ENCODE peak calls at places on chromosomes 2 and 18, in eight cellular contexts. N is ovary; Y is right lobe of liver; Q is OCI-LY7; W is endothelial cell of umbilical vein; S is adrenal gland; V is stomach; G is CD4-positive, alpha-beta T cell. X is an unnamed sample.

GRCh38 chr2:238100821-238101771 is 956 bp downstream of the ESPNL start:
- DNase-seq in N (no peak), Y (no peak), Q (no peak), W (no peak), S (no peak), V (peak), G (peak), X (no peak)

GRCh38 chr2:224268441-224268840 is 133.5 kb downstream of the FAM124B start:
- DNase-seq in N (no peak), Y (no peak), Q (no peak), W (peak), S (no peak), V (no peak), G (no peak), X (no peak)

GRCh38 chr2:238320648-238321281 is 447 bp downstream of the TRAF3IP1 start:
- DNase-seq in N (peak), Y (no peak), Q (peak), W (no peak), S (peak), V (no peak), G (no peak), X (no peak)

GRCh38 chr2:16219292-16219975 is 279.1 kb downstream of the MYCN start:
- DNase-seq in N (no peak), Y (no peak), Q (no peak), W (no peak), S (no peak), V (no peak), G (no peak), X (no peak)

GRCh38 chr2:182650704-182651103 is 65.4 kb upstream of the DNAJC10 start:
- DNase-seq in N (no peak), Y (no peak), Q (peak), W (peak), S (no peak), V (no peak), G (no peak), X (no peak)

GRCh38 chr2:41434991-41435390 is 612.8 kb upstream of the PKDCC start:
- DNase-seq in N (no peak), Y (no peak), Q (no peak), W (no peak), S (no peak), V (no peak), G (no peak), X (no peak)

GRCh38 chr18:78672862-78673446 is 306.7 kb upstream of the SALL3 start:
- DNase-seq in N (no peak), Y (no peak), Q (no peak), W (no peak), S (no peak), V (no peak), G (no peak), X (no peak)

GRCh38 chr2:88429929-88430328 is 22.6 kb downstream of the FOXI3 start:
- DNase-seq in N (no peak), Y (no peak), Q (no peak), W (no peak), S (no peak), V (no peak), G (no peak), X (no peak)

GRCh38 chr2:95346738-95347671 is 49.9 kb downstream of the KCNIP3 start:
- DNase-seq in N (peak), Y (peak), Q (no peak), W (peak), S (no peak), V (peak), G (peak), X (peak)

GRCh38 chr2:8576525-8577157 is 105.2 kb upstream of the ID2 start:
- DNase-seq in N (peak), Y (no peak), Q (peak), W (no peak), S (peak), V (peak), G (peak), X (no peak)

GRCh38 chr2:25401307-25402021 is 59.7 kb upstream of the DNMT3A start:
- DNase-seq in N (no peak), Y (no peak), Q (peak), W (no peak), S (no peak), V (no peak), G (no peak), X (no peak)

GRCh38 chr2:51219468-51219867 is 187.5 kb upstream of the NRXN1 start:
- DNase-seq in N (no peak), Y (no peak), Q (no peak), W (no peak), S (no peak), V (no peak), G (no peak), X (no peak)

GRCh38 chr18:29586210-29586609 is 1409.3 kb upstream of the CDH2 start:
- DNase-seq in N (no peak), Y (no peak), Q (no peak), W (no peak), S (no peak), V (no peak), G (no peak), X (no peak)

GRCh38 chr2:163191372-163191771 is 352.8 kb upstream of the KCNH7 start:
- DNase-seq in N (no peak), Y (no peak), Q (peak), W (peak), S (peak), V (no peak), G (no peak), X (no peak)

GRCh38 chr2:169966449-169966848 is 139.2 kb downstream of the UBR3 start:
- DNase-seq in N (no peak), Y (no peak), Q (no peak), W (no peak), S (no peak), V (no peak), G (no peak), X (no peak)

GRCh38 chr2:25664531-25665307 is 8.7 kb downstream of the DTNB start:
- DNase-seq in N (peak), Y (no peak), Q (peak), W (peak), S (peak), V (peak), G (no peak), X (peak)

GRCh38 chr2:11945139-11946126 is 199.0 kb downstream of the LPIN1 start:
- DNase-seq in N (no peak), Y (no peak), Q (peak), W (no peak), S (no peak), V (no peak), G (no peak), X (no peak)

GRCh38 chr2:7427293-7428060 is 510.3 kb downstream of the RNF144A start:
- DNase-seq in N (no peak), Y (no peak), Q (peak), W (peak), S (no peak), V (no peak), G (no peak), X (no peak)

GRCh38 chr2:216023055-216023648 is 9.8 kb upstream of the MREG start:
- DNase-seq in N (no peak), Y (no peak), Q (peak), W (peak), S (peak), V (peak), G (no peak), X (no peak)

GRCh38 chr18:51135361-51135760 is 62.1 kb downstream of the MEX3C start:
- DNase-seq in N (no peak), Y (no peak), Q (no peak), W (no peak), S (peak), V (no peak), G (no peak), X (no peak)

GRCh38 chr2:119696494-119697030 is 17.6 kb downstream of the TMEM177 start:
- DNase-seq in N (no peak), Y (no peak), Q (peak), W (no peak), S (no peak), V (no peak), G (no peak), X (no peak)

GRCh38 chr18:48445540-48445939 is 36.4 kb upstream of the ZBTB7C start:
- DNase-seq in N (peak), Y (peak), Q (peak), W (peak), S (peak), V (peak), G (peak), X (peak)

GRCh38 chr2:237669628-237670351 is 42.4 kb downstream of the LRRFIP1 start:
- DNase-seq in N (peak), Y (peak), Q (peak), W (no peak), S (peak), V (no peak), G (no peak), X (peak)

GRCh38 chr2:20016346-20016745 is 3.9 kb upstream of the MATN3 start:
- DNase-seq in N (no peak), Y (no peak), Q (no peak), W (no peak), S (no peak), V (no peak), G (no peak), X (no peak)

GRCh38 chr2:72694715-72695496 is 130.9 kb downstream of the EXOC6B start:
- DNase-seq in N (peak), Y (peak), Q (no peak), W (peak), S (peak), V (peak), G (no peak), X (no peak)

GRCh38 chr2:101560780-101561315 is 85.9 kb upstream of the RFX8 start:
- DNase-seq in N (no peak), Y (no peak), Q (no peak), W (no peak), S (no peak), V (no peak), G (no peak), X (no peak)

GRCh38 chr2:209687261-209687660 is 84.4 kb upstream of the UNC80 start:
- DNase-seq in N (no peak), Y (no peak), Q (no peak), W (no peak), S (no peak), V (no peak), G (no peak), X (no peak)

GRCh38 chr2:163709270-163709669 is 26.5 kb downstream of the FIGN start:
- DNase-seq in N (no peak), Y (no peak), Q (no peak), W (no peak), S (no peak), V (no peak), G (no peak), X (no peak)

GRCh38 chr18:62460851-62461300 is 61.9 kb upstream of the ZCCHC2 start:
- DNase-seq in N (no peak), Y (peak), Q (no peak), W (no peak), S (peak), V (no peak), G (no peak), X (no peak)

GRCh38 chr2:235669269-235669831 is 175.5 kb downstream of the AGAP1 start:
- DNase-seq in N (peak), Y (no peak), Q (no peak), W (peak), S (peak), V (peak), G (no peak), X (peak)
- H3K27ac ChIP-seq in N (no peak), Y (no peak), Q (no peak), W (no peak), S (no peak), V (no peak), G (no peak), X (no peak)

GRCh38 chr2:151290467-151290866 is 999 bp upstream of the NMI start:
- DNase-seq in N (no peak), Y (no peak), Q (no peak), W (peak), S (no peak), V (no peak), G (no peak), X (no peak)
- H3K27ac ChIP-seq in N (peak), Y (peak), Q (peak), W (peak), S (peak), V (peak), G (peak), X (no peak)

DNA sequence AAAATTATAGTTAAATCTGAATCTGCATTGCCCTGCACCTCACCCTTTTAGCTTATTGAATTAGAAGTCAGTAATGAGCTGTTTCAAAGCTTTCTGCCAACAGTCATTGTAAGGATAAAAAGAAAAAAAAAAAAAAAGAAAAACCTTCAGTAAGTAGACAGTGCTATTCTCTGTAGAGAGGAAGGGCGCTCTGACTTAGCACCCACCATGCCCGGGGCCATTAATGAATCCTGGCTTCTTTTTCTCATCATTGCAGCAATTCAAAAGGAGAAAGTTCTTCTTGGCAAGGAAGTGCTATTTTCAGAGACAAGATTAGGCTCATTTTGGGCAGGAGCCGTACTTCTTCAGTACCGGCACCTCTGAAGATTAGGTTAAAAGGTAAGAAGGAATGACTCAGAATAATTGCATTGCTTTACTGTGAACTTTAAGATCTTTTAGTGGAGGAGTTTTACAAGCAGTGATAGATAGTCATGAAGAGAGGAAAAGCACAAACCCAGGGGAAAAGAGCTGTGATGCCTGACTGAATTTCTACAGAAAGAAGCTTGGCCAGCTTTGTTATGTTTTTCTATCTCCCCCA is 2041.2 kb upstream of the PIK3C3 start:
- DNase-seq in N (no peak), Y (no peak), Q (no peak), W (no peak), S (no peak), V (no peak), G (no peak), X (no peak)
- H3K27ac ChIP-seq in N (no peak), Y (no peak), Q (no peak), W (no peak), S (no peak), V (no peak), G (no peak), X (no peak)

DNA sequence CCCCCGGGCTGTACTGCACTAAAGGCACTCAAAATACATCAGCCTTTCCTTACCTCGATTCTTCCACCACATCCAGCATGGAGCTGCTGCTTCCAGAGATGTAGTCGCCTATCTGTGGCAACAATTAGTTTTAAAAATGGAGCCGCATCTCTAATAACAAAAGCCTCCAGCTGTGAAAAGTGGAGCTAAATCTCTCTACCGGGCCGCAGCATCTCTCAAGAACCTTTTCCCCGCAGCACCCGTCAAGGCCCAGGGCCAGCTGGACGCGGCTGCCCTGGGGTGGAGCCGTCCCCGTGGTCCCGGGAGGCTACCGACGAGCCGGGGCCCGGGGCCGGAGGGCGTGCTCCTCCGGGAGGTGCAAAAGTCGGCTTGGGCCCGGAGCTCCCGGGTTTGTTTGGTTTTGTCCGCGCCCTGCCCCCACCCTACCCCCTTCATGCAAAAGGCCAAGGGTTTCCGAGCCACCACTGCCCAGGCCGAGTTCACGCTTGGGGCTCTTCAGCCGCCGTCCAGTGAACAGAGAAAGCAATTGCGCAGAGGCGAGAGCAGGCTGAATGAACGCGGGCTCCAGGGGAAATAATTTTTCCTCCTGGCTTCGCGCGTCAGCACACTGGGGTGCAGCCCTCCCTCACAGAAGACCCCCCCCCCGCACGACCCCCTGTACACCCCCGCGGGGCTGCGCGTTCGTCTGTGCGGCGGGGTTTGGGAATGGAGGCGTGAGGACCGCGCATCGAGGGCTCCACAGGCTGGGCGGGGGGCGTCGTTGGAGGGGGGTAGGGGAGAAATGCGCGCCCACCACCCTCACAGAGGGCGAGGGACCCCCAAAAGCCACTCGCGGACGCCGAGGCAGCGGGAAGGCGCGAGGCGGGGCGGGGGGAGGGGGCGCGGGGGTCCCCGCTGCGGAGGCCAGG is 554 bp upstream of the GREB1L start:
- DNase-seq in N (peak), Y (peak), Q (no peak), W (no peak), S (no peak), V (no peak), G (no peak), X (peak)
- H3K27ac ChIP-seq in N (peak), Y (peak), Q (no peak), W (no peak), S (no peak), V (no peak), G (no peak), X (no peak)

GRCh38 chr2:236119476-236119875 is 48.7 kb downstream of the GBX2 start:
- DNase-seq in N (no peak), Y (peak), Q (no peak), W (no peak), S (no peak), V (no peak), G (no peak), X (no peak)

GRCh38 chr2:236117396-236117795 is 50.8 kb downstream of the GBX2 start:
- DNase-seq in N (no peak), Y (peak), Q (no peak), W (no peak), S (no peak), V (no peak), G (no peak), X (no peak)

GRCh38 chr2:236120006-236120740 is 48.0 kb downstream of the GBX2 start:
- DNase-seq in N (no peak), Y (peak), Q (no peak), W (no peak), S (no peak), V (no peak), G (no peak), X (no peak)

GRCh38 chr2:236119003-236119402 is 49.2 kb downstream of the GBX2 start:
- DNase-seq in N (no peak), Y (peak), Q (no peak), W (no peak), S (no peak), V (no peak), G (no peak), X (peak)

DNA sequence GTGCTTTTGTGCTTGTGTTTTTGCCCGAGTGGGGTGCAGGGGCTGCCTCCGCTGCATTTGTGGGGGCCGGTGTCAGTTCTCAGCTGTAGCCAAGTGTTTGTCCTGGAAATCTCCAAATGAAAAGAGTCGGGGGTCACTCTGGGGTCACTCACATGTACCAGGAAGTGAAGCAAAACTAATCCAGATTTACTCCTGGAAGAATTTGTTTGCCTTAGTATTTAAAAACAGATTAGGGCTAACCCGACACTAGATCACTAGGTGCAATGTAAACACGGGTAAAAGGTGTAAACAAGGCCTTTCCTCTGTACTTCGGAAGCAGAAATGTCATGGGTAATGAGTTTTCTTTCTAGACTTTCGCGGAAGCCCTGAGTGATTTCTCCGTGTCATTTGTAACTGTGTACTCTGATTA is 50.3 kb downstream of the GBX2 start:
- DNase-seq in N (no peak), Y (peak), Q (no peak), W (peak), S (no peak), V (no peak), G (no peak), X (peak)
- H3K27ac ChIP-seq in N (no peak), Y (no peak), Q (no peak), W (no peak), S (no peak), V (no peak), G (no peak), X (no peak)

GRCh38 chr2:222862068-222862914 is 1.5 kb downstream of the ACSL3 start:
- DNase-seq in N (no peak), Y (no peak), Q (peak), W (no peak), S (peak), V (no peak), G (no peak), X (no peak)
- H3K27ac ChIP-seq in N (no peak), Y (peak), Q (no peak), W (peak), S (peak), V (peak), G (no peak), X (no peak)

GRCh38 chr2:112764071-112765044 is at the start of gene CKAP2L:
- DNase-seq in N (peak), Y (peak), Q (peak), W (peak), S (peak), V (peak), G (peak), X (peak)
- H3K27ac ChIP-seq in N (no peak), Y (peak), Q (peak), W (peak), S (no peak), V (peak), G (no peak), X (no peak)

GRCh38 chr2:99140860-99141109 is 722 bp upstream of the C2orf15 start:
- DNase-seq in N (no peak), Y (no peak), Q (no peak), W (no peak), S (no peak), V (no peak), G (no peak), X (no peak)

GRCh38 chr2:99139003-99139402 is 2.5 kb upstream of the C2orf15 start:
- DNase-seq in N (no peak), Y (no peak), Q (no peak), W (no peak), S (no peak), V (no peak), G (no peak), X (no peak)

GRCh38 chr2:99141110-99142108 is at the start of gene C2orf15:
- DNase-seq in N (peak), Y (peak), Q (peak), W (peak), S (peak), V (peak), G (peak), X (peak)

GRCh38 chr2:99140056-99140859 is 1.2 kb upstream of the C2orf15 start:
- DNase-seq in N (no peak), Y (no peak), Q (no peak), W (peak), S (no peak), V (no peak), G (no peak), X (no peak)
- H3K27ac ChIP-seq in N (peak), Y (peak), Q (no peak), W (no peak), S (peak), V (peak), G (peak), X (no peak)

GRCh38 chr2:105327690-105328089 is 1.8 kb downstream of the TGFBRAP1 start:
- DNase-seq in N (no peak), Y (no peak), Q (no peak), W (no peak), S (no peak), V (no peak), G (no peak), X (no peak)

GRCh38 chr2:105325389-105325963 is 4.1 kb downstream of the TGFBRAP1 start:
- DNase-seq in N (no peak), Y (no peak), Q (no peak), W (peak), S (no peak), V (no peak), G (no peak), X (no peak)

GRCh38 chr2:105321875-105322646 is 7.5 kb downstream of the TGFBRAP1 start:
- DNase-seq in N (no peak), Y (no peak), Q (no peak), W (no peak), S (no peak), V (no peak), G (no peak), X (no peak)

GRCh38 chr2:105323117-105323516 is 6.4 kb downstream of the TGFBRAP1 start:
- DNase-seq in N (no peak), Y (no peak), Q (no peak), W (peak), S (no peak), V (no peak), G (no peak), X (no peak)

DNA sequence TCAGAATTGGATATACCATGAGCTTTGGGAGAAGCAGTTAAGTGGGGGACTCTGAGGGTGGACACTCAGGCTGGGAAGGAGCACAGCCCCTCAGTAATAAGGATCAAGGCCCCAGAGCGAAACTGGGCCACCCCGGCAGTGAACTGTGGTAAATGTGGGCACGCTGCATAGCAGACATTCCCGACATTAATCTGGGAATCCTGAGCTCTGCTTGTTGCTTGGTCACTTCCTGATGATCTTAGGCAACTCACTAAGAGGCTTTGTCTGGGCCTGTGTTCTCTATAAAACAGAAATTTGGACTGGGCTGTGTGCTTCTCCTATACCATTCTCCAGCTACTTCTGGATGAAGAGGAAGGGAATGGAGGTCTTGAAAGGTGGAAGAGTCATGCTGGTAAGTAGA is 4.8 kb downstream of the TGFBRAP1 start:
- DNase-seq in N (no peak), Y (no peak), Q (no peak), W (peak), S (no peak), V (no peak), G (no peak), X (no peak)
- H3K27ac ChIP-seq in N (no peak), Y (peak), Q (no peak), W (peak), S (no peak), V (no peak), G (no peak), X (no peak)

X was measured in aorta.